ENCODE peak calls at places on chromosomes 7 and 10, in five cellular contexts. One of them, this sample, is unnamed.

GRCh38 chr10:15427836-15428414 is 56.8 kb upstream of the FAM171A1 start:
- DNase-seq in OCI-LY7: peak; percentile 14
- DNase-seq in cardiac muscle cell: peak; percentile 69
- DNase-seq in MM.1S: peak; percentile 31
- DNase-seq in tibial artery: no peak
- DNase-seq in this sample: peak; percentile 46

GRCh38 chr7:156725074-156725473 is 84.5 kb downstream of the RNF32 start:
- DNase-seq in MM.1S: no peak
- DNase-seq in OCI-LY7: no peak
- DNase-seq in tibial artery: no peak
- DNase-seq in cardiac muscle cell: no peak
- DNase-seq in this sample: no peak

GRCh38 chr7:92988051-92988450 is 129.7 kb downstream of the SAMD9 start:
- DNase-seq in MM.1S: no peak
- DNase-seq in OCI-LY7: no peak
- DNase-seq in cardiac muscle cell: no peak
- DNase-seq in tibial artery: no peak
- DNase-seq in this sample: peak; percentile 56

GRCh38 chr10:32954545-32955298 is 3.3 kb downstream of the ITGB1 start:
- DNase-seq in tibial artery: no peak
- DNase-seq in cardiac muscle cell: no peak
- DNase-seq in MM.1S: no peak
- DNase-seq in OCI-LY7: no peak
- DNase-seq in this sample: no peak

GRCh38 chr10:18226336-18226735 is 86.1 kb downstream of the CACNB2 start:
- DNase-seq in cardiac muscle cell: no peak
- DNase-seq in OCI-LY7: no peak
- DNase-seq in MM.1S: no peak
- DNase-seq in tibial artery: no peak
- DNase-seq in this sample: no peak

GRCh38 chr7:150937848-150938561 is 40.1 kb downstream of the KCNH2 start:
- DNase-seq in MM.1S: no peak
- DNase-seq in OCI-LY7: no peak
- DNase-seq in tibial artery: no peak
- DNase-seq in cardiac muscle cell: no peak
- DNase-seq in this sample: peak; percentile 26

GRCh38 chr7:41967156-41967555 is 264.3 kb upstream of the INHBA start:
- DNase-seq in cardiac muscle cell: no peak
- DNase-seq in MM.1S: no peak
- DNase-seq in OCI-LY7: no peak
- DNase-seq in tibial artery: no peak
- DNase-seq in this sample: no peak

GRCh38 chr10:73956476-73957338 is 41.2 kb upstream of the VCL start:
- DNase-seq in tibial artery: peak; percentile 64
- DNase-seq in cardiac muscle cell: peak; percentile 34
- DNase-seq in OCI-LY7: peak; percentile 67
- DNase-seq in MM.1S: peak; percentile 61
- DNase-seq in this sample: no peak

GRCh38 chr7:70322786-70323185 is 724.5 kb downstream of the AUTS2 start:
- DNase-seq in cardiac muscle cell: no peak
- DNase-seq in tibial artery: no peak
- DNase-seq in OCI-LY7: no peak
- DNase-seq in MM.1S: no peak
- DNase-seq in this sample: no peak

GRCh38 chr7:111476586-111477293 is 85.6 kb downstream of the IMMP2L start:
- DNase-seq in cardiac muscle cell: no peak
- DNase-seq in OCI-LY7: no peak
- DNase-seq in MM.1S: no peak
- DNase-seq in tibial artery: no peak
- DNase-seq in this sample: no peak

GRCh38 chr7:100983451-100984187 is 14.3 kb downstream of the MUC12 start:
- DNase-seq in MM.1S: no peak
- DNase-seq in cardiac muscle cell: no peak
- DNase-seq in OCI-LY7: no peak
- DNase-seq in tibial artery: no peak
- DNase-seq in this sample: no peak

GRCh38 chr10:72244573-72245038 is 28.5 kb upstream of the ASCC1 start:
- DNase-seq in MM.1S: no peak
- DNase-seq in cardiac muscle cell: no peak
- DNase-seq in tibial artery: no peak
- DNase-seq in OCI-LY7: no peak
- DNase-seq in this sample: no peak

GRCh38 chr7:82600601-82601000 is 157.0 kb upstream of the CACNA2D1 start:
- DNase-seq in OCI-LY7: no peak
- DNase-seq in MM.1S: no peak
- DNase-seq in cardiac muscle cell: no peak
- DNase-seq in tibial artery: no peak
- DNase-seq in this sample: no peak

GRCh38 chr10:5563237-5563961 is 38.6 kb downstream of the CALML3 start:
- DNase-seq in MM.1S: no peak
- DNase-seq in tibial artery: peak; percentile 70
- DNase-seq in OCI-LY7: no peak
- DNase-seq in cardiac muscle cell: peak; percentile 50
- DNase-seq in this sample: no peak

GRCh38 chr7:85239114-85239513 is 52.3 kb upstream of the SEMA3D start:
- DNase-seq in cardiac muscle cell: no peak
- DNase-seq in tibial artery: no peak
- DNase-seq in OCI-LY7: no peak
- DNase-seq in MM.1S: no peak
- DNase-seq in this sample: no peak

GRCh38 chr7:46909601-46910051 is 672.3 kb downstream of the TNS3 start:
- DNase-seq in MM.1S: no peak
- DNase-seq in cardiac muscle cell: no peak
- DNase-seq in OCI-LY7: no peak
- DNase-seq in tibial artery: no peak
- DNase-seq in this sample: no peak

GRCh38 chr10:110355181-110355831 is 50.6 kb upstream of the SMNDC1 start:
- DNase-seq in tibial artery: no peak
- DNase-seq in cardiac muscle cell: no peak
- DNase-seq in OCI-LY7: peak; percentile 78
- DNase-seq in MM.1S: peak; percentile 92
- DNase-seq in this sample: no peak

GRCh38 chr7:22654836-22655235 is 72.2 kb upstream of the IL6 start:
- DNase-seq in OCI-LY7: no peak
- DNase-seq in MM.1S: no peak
- DNase-seq in cardiac muscle cell: no peak
- DNase-seq in tibial artery: no peak
- DNase-seq in this sample: no peak

GRCh38 chr7:64849250-64849923 is 53.7 kb upstream of the ZNF273 start:
- DNase-seq in MM.1S: no peak
- DNase-seq in OCI-LY7: peak; percentile 38
- DNase-seq in cardiac muscle cell: peak; percentile 0
- DNase-seq in tibial artery: no peak
- DNase-seq in this sample: no peak
- TF ChIP-seq CTCF in MM.1S: no peak
- TF ChIP-seq CTCF in OCI-LY7: peak; percentile 56
- TF ChIP-seq CTCF in cardiac muscle cell: no peak
- TF ChIP-seq CTCF in tibial artery: no peak
- TF ChIP-seq CTCF in this sample: no peak

GRCh38 chr7:64887756-64888508 is 15.1 kb upstream of the ZNF273 start:
- DNase-seq in OCI-LY7: peak; percentile 42
- DNase-seq in cardiac muscle cell: peak; percentile 41
- DNase-seq in tibial artery: no peak
- DNase-seq in MM.1S: no peak
- DNase-seq in this sample: no peak
- H3K4me3 ChIP-seq in OCI-LY7: no peak overlapping the region
- H3K4me3 ChIP-seq in cardiac muscle cell: peak overlapping the region; percentile 33
- H3K4me3 ChIP-seq in tibial artery: peak overlapping the region; percentile 55
- H3K4me3 ChIP-seq in MM.1S: no peak overlapping the region
- H3K4me3 ChIP-seq in this sample: no peak overlapping the region

GRCh38 chr7:144785491-144785890 is 50.4 kb downstream of the TPK1 start:
- DNase-seq in cardiac muscle cell: no peak
- DNase-seq in MM.1S: no peak
- DNase-seq in OCI-LY7: no peak
- DNase-seq in tibial artery: no peak
- DNase-seq in this sample: no peak

GRCh38 chr7:144784943-144785342 is 50.9 kb downstream of the TPK1 start:
- DNase-seq in OCI-LY7: no peak
- DNase-seq in MM.1S: no peak
- DNase-seq in tibial artery: peak; percentile 73
- DNase-seq in cardiac muscle cell: no peak
- DNase-seq in this sample: no peak

GRCh38 chr7:144786079-144786478 is 49.8 kb downstream of the TPK1 start:
- DNase-seq in MM.1S: no peak
- DNase-seq in tibial artery: no peak
- DNase-seq in OCI-LY7: no peak
- DNase-seq in cardiac muscle cell: no peak
- DNase-seq in this sample: no peak

GRCh38 chr7:144786522-144786921 is 49.3 kb downstream of the TPK1 start:
- DNase-seq in tibial artery: no peak
- DNase-seq in cardiac muscle cell: peak; percentile 21
- DNase-seq in OCI-LY7: peak; percentile 23
- DNase-seq in MM.1S: peak; percentile 26
- DNase-seq in this sample: no peak

GRCh38 chr7:144787127-144787526 is 48.7 kb downstream of the TPK1 start:
- DNase-seq in MM.1S: no peak
- DNase-seq in tibial artery: no peak
- DNase-seq in OCI-LY7: peak; percentile 3
- DNase-seq in cardiac muscle cell: peak; percentile 23
- DNase-seq in this sample: no peak
- TF ChIP-seq CTCF in MM.1S: no peak
- TF ChIP-seq CTCF in tibial artery: peak; percentile 11
- TF ChIP-seq CTCF in OCI-LY7: peak; percentile 12
- TF ChIP-seq CTCF in cardiac muscle cell: no peak
- TF ChIP-seq CTCF in this sample: no peak

DNA sequence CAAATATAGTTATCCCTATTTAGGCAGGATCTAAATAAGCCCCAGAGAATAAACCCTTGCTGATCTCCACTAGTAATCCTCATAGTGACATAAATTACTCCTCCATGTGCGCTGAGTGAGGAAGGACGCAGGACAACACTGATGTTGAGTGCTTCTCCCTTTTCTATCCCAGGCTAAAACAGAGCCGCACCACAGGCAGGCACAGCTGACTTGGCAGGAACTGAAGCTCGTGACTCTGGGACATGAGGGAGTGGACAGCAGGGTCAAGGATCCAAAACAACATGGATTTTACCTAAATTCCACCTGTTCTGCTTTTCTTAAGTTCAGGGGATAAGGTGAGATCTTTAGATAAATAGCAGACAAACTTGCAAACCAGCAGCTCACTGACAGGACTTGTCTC is 46.0 kb downstream of the VOPP1 start:
- DNase-seq in OCI-LY7: no peak
- DNase-seq in cardiac muscle cell: no peak
- DNase-seq in MM.1S: no peak
- DNase-seq in tibial artery: no peak
- DNase-seq in this sample: no peak
- H3K4me3 ChIP-seq in OCI-LY7: no peak overlapping the region
- H3K4me3 ChIP-seq in cardiac muscle cell: no peak overlapping the region
- H3K4me3 ChIP-seq in MM.1S: no peak overlapping the region
- H3K4me3 ChIP-seq in tibial artery: no peak overlapping the region
- H3K4me3 ChIP-seq in this sample: no peak overlapping the region